ENCODE peak calls at places on chromosomes 6 and 20, in five cellular contexts. A is AG04450; V is transverse colon; H is activated CD4-positive, alpha-beta T cell treated with anti-CD3 and anti-CD28 coated beads, Interleukin-2, amount 10 ng/mL, durations not matched to agents 24 days and 14 days; J is body of pancreas. C is an unnamed sample.

GRCh38 chr6:101085327-101085726 is 204.2 kb upstream of the ASCC3 start:
- DNase-seq in A (no peak), V (no peak), H (no peak), J (no peak), C (no peak)

GRCh38 chr6:28401172-28401571 is 1.6 kb upstream of the ZSCAN12 start:
- DNase-seq in A (no peak), V (no peak), H (no peak), J (no peak), C (no peak)

GRCh38 chr6:22318404-22318803 is 21.6 kb upstream of the PRL start:
- DNase-seq in A (no peak), V (no peak), H (no peak), J (no peak), C (no peak)

GRCh38 chr20:24746351-24746685 is 202.8 kb upstream of the CST7 start:
- DNase-seq in A (no peak), V (peak; percentile 85), H (no peak), J (peak; percentile 66), C (peak; percentile 39)

GRCh38 chr20:6718660-6719059 is 48.8 kb upstream of the BMP2 start:
- DNase-seq in A (no peak), V (no peak), H (no peak), J (no peak), C (no peak)

GRCh38 chr6:168377856-168378832 is 58.6 kb upstream of the DACT2 start:
- DNase-seq in A (no peak), V (no peak), H (no peak), J (no peak), C (no peak)

GRCh38 chr6:1244941-1245340 is 67.0 kb upstream of the FOXQ1 start:
- DNase-seq in A (no peak), V (no peak), H (no peak), J (no peak), C (no peak)

GRCh38 chr6:126063512-126064146 is 77.3 kb downstream of the TRMT11 start:
- DNase-seq in A (peak; percentile 50), V (no peak), H (no peak), J (no peak), C (no peak)

GRCh38 chr6:73560853-73561407 is 40.1 kb upstream of the EEF1A1 start:
- DNase-seq in A (no peak), V (no peak), H (no peak), J (no peak), C (no peak)

GRCh38 chr6:39347906-39348585 is 25.5 kb upstream of the KCNK16 start:
- DNase-seq in A (peak; percentile 20), V (peak; percentile 69), H (peak; percentile 88), J (peak; percentile 74), C (peak; percentile 79)

GRCh38 chr6:94548211-94548610 is 1029.1 kb upstream of the MANEA start:
- DNase-seq in A (no peak), V (no peak), H (no peak), J (no peak), C (no peak)

GRCh38 chr20:14984768-14985622 is 647.6 kb upstream of the FLRT3 start:
- DNase-seq in A (no peak), V (no peak), H (no peak), J (no peak), C (no peak)

GRCh38 chr6:93792751-93793150 is 373.4 kb upstream of the EPHA7 start:
- DNase-seq in A (no peak), V (no peak), H (no peak), J (no peak), C (no peak)

GRCh38 chr6:74931567-74931966 is 274.3 kb downstream of the COL12A1 start:
- DNase-seq in A (peak; percentile 47), V (no peak), H (no peak), J (no peak), C (no peak)

GRCh38 chr6:43807228-43808061 is 37.4 kb downstream of the VEGFA start:
- DNase-seq in A (no peak), V (no peak), H (no peak), J (peak; percentile 72), C (no peak)

GRCh38 chr6:80502871-80503270 is 396.4 kb downstream of the BCKDHB start:
- DNase-seq in A (no peak), V (no peak), H (no peak), J (no peak), C (no peak)

GRCh38 chr6:65416640-65417039 is 290.4 kb downstream of the EYS start:
- DNase-seq in A (no peak), V (no peak), H (no peak), J (no peak), C (no peak)